ENCODE peak calls at places on chromosomes 5 and 9, in seven cellular contexts. J is posterior cingulate gyrus; D is body of pancreas; Y is CD8-positive, alpha-beta memory T cell; A is NCI-H1105; N is hypothalamus; C is T-helper 2 cell. V is an unnamed sample.

GRCh38 chr9:4119778-4120554 is 179.9 kb downstream of the GLIS3 start:
- DNase-seq in Y (no peak), C (no peak), A (no peak), N (no peak), J (no peak), D (no peak), V (no peak)

GRCh38 chr9:130561056-130561455 is 18.3 kb upstream of the FUBP3 start:
- DNase-seq in J (no peak), C (no peak), D (no peak), N (no peak), Y (no peak), A (peak), V (no peak)

GRCh38 chr5:175603987-175604739 is 53.7 kb upstream of the HRH2 start:
- DNase-seq in Y (no peak), J (no peak), A (no peak), C (no peak), D (no peak), N (no peak), V (no peak)

GRCh38 chr9:138009456-138010273 is 132.1 kb downstream of the CACNA1B start:
- DNase-seq in Y (no peak), D (peak), A (no peak), C (no peak), J (no peak), N (no peak), V (no peak)

GRCh38 chr5:76084496-76085285 is 1.5 kb downstream of the SV2C start:
- DNase-seq in N (no peak), D (no peak), A (peak), Y (no peak), J (peak), C (peak), V (no peak)

GRCh38 chr9:113910036-113910639 is 34.0 kb downstream of the ZNF618 start:
- DNase-seq in N (no peak), D (peak), Y (no peak), C (no peak), J (no peak), A (peak), V (no peak)

GRCh38 chr9:138022756-138023393 is 145.3 kb downstream of the CACNA1B start:
- DNase-seq in J (peak), C (no peak), Y (no peak), D (no peak), N (no peak), A (no peak), V (no peak)

GRCh38 chr5:126936775-126937418 is 93.5 kb downstream of the MARCHF3 start:
- DNase-seq in N (no peak), A (no peak), J (no peak), Y (no peak), C (no peak), D (no peak), V (no peak)

GRCh38 chr5:124678992-124679519 is 67.4 kb downstream of the ZNF608 start:
- DNase-seq in C (no peak), J (no peak), N (no peak), A (no peak), Y (no peak), D (no peak), V (no peak)

GRCh38 chr9:111301195-111301594 is 28.8 kb downstream of the OR2K2 start:
- DNase-seq in Y (no peak), J (no peak), A (no peak), N (no peak), C (no peak), D (no peak), V (no peak)

GRCh38 chr5:167950126-167950721 is 341.2 kb upstream of the WWC1 start:
- DNase-seq in D (no peak), A (no peak), N (no peak), J (no peak), C (no peak), Y (no peak), V (no peak)

GRCh38 chr5:43661102-43661501 is 58.1 kb downstream of the NNT start:
- DNase-seq in A (no peak), C (peak), D (peak), Y (no peak), N (no peak), J (no peak), V (no peak)

GRCh38 chr9:133352635-133353340 is 3.5 kb downstream of the SURF1 start:
- DNase-seq in D (no peak), Y (no peak), J (peak), A (no peak), C (no peak), N (no peak), V (no peak)

GRCh38 chr5:137113939-137114338 is 385.2 kb downstream of the SPOCK1 start:
- DNase-seq in Y (no peak), J (no peak), D (no peak), A (no peak), N (no peak), C (no peak), V (no peak)

GRCh38 chr5:170055606-170056005 is 50.1 kb upstream of the FOXI1 start:
- DNase-seq in A (no peak), J (no peak), D (no peak), C (no peak), Y (no peak), N (no peak), V (no peak)

GRCh38 chr5:160270704-160271103 is 41.4 kb downstream of the FABP6 start:
- DNase-seq in N (no peak), Y (no peak), C (no peak), D (no peak), A (no peak), J (no peak), V (no peak)

GRCh38 chr5:112795944-112796678 is 58.4 kb downstream of the APC start:
- DNase-seq in D (no peak), Y (no peak), A (no peak), N (no peak), C (no peak), J (no peak), V (no peak)

GRCh38 chr5:54882101-54882500 is 103.3 kb downstream of the ESM1 start:
- DNase-seq in J (no peak), Y (no peak), N (no peak), A (no peak), D (no peak), C (no peak), V (no peak)

GRCh38 chr9:137049544-137050449 is 3.8 kb upstream of the NPDC1 start:
- DNase-seq in A (peak), C (peak), D (peak), J (peak), N (peak), Y (no peak), V (no peak)

GRCh38 chr9:113807173-113808061 is 68.7 kb upstream of the ZNF618 start:
- DNase-seq in A (peak), J (no peak), N (no peak), D (peak), C (peak), Y (peak), V (no peak)

GRCh38 chr5:173281910-173282309 is 46.3 kb downstream of the STC2 start:
- DNase-seq in N (no peak), Y (no peak), D (no peak), C (no peak), A (no peak), J (no peak), V (no peak)

GRCh38 chr9:86993830-86994229 is 46.5 kb upstream of the GAS1 start:
- DNase-seq in Y (no peak), A (no peak), D (no peak), J (no peak), C (no peak), N (no peak), V (no peak)

GRCh38 chr9:69549310-69550202 is 122.6 kb downstream of the APBA1 start:
- DNase-seq in D (no peak), Y (peak), N (no peak), A (peak), J (no peak), C (peak), V (no peak)

GRCh38 chr9:137057545-137057944 is 3.7 kb upstream of the ENTPD2 start:
- DNase-seq in C (no peak), A (no peak), Y (no peak), J (no peak), D (no peak), N (no peak), V (no peak)

GRCh38 chr5:91296691-91297143 is 86.4 kb downstream of the ARRDC3 start:
- DNase-seq in Y (no peak), C (no peak), J (no peak), D (no peak), N (no peak), A (no peak), V (no peak)

GRCh38 chr9:74940600-74940999 is 12.1 kb downstream of the C9orf40 start:
- DNase-seq in Y (no peak), J (no peak), C (peak), N (no peak), A (no peak), D (no peak), V (no peak)

GRCh38 chr9:135137398-135137832 is 49.9 kb downstream of the OLFM1 start:
- DNase-seq in A (no peak), J (peak), Y (no peak), C (no peak), N (peak), D (no peak), V (no peak)